ENCODE peak calls at places on chromosomes 13 and 19, in five cellular contexts. V, T, A, S and K are unnamed samples.

GRCh38 chr19:4979211-4979807 is 10.4 kb downstream of the KDM4B start:
- DNase-seq in S (no peak), A (no peak), V (no peak), T (no peak), K (no peak)

GRCh38 chr19:55112781-55113569 is 4.5 kb downstream of the PPP1R12C start:
- DNase-seq in V (peak), S (no peak), T (no peak), A (no peak), K (no peak)

GRCh38 chr13:30744056-30744684 is 8.8 kb downstream of the ALOX5AP start:
- DNase-seq in A (peak), T (no peak), S (peak), V (no peak), K (no peak)

GRCh38 chr19:33271246-33272021 is 30.9 kb downstream of the CEBPA start:
- DNase-seq in T (no peak), A (no peak), V (no peak), S (no peak), K (no peak)

GRCh38 chr19:19643158-19644053 is at the start of gene GMIP:
- DNase-seq in T (peak), A (peak), V (peak), S (peak), K (peak)

GRCh38 chr13:30841161-30841560 is 64.9 kb upstream of the MEDAG start:
- DNase-seq in A (no peak), V (no peak), T (no peak), S (no peak), K (no peak)

GRCh38 chr19:10352764-10353671 is 13.6 kb upstream of the ICAM3 start:
- DNase-seq in A (no peak), T (peak), V (peak), S (no peak), K (peak)

GRCh38 chr13:95603887-95604533 is 40.5 kb downstream of the DZIP1 start:
- DNase-seq in S (no peak), T (peak), A (no peak), V (no peak), K (no peak)

GRCh38 chr19:19371056-19371455 is 34.4 kb upstream of the GATAD2A start:
- DNase-seq in S (peak), A (no peak), V (peak), T (no peak), K (no peak)

GRCh38 chr13:104586010-104586746 is 1520.0 kb upstream of the SLC10A2 start:
- DNase-seq in T (peak), S (peak), A (no peak), V (no peak), K (no peak)

GRCh38 chr13:35354882-35355281 is 121.6 kb downstream of the MAB21L1 start:
- DNase-seq in S (no peak), T (no peak), A (no peak), V (no peak), K (no peak)

GRCh38 chr19:1428738-1429391 is 9.3 kb upstream of the RPS15 start:
- DNase-seq in A (no peak), V (no peak), S (no peak), T (no peak), K (no peak)

GRCh38 chr13:107721436-107721835 is 493.9 kb downstream of the LIG4 start:
- DNase-seq in A (no peak), T (no peak), S (no peak), V (no peak), K (no peak)

GRCh38 chr13:70890289-70890688 is 782.0 kb upstream of the KLHL1 start:
- DNase-seq in A (no peak), V (no peak), T (no peak), S (no peak), K (no peak)

GRCh38 chr13:55649485-55649884 is 1491.2 kb upstream of the PRR20A start:
- DNase-seq in A (no peak), T (no peak), S (no peak), V (no peak), K (no peak)

GRCh38 chr13:35349673-35350278 is 126.7 kb downstream of the MAB21L1 start:
- DNase-seq in A (no peak), T (peak), V (peak), S (peak), K (no peak)

GRCh38 chr19:30896551-30896950 is 452.7 kb downstream of the TSHZ3 start:
- DNase-seq in A (no peak), T (no peak), V (no peak), S (no peak), K (no peak)

GRCh38 chr19:19098084-19098702 is 34.4 kb downstream of the SLC25A42 start:
- DNase-seq in V (no peak), T (no peak), S (peak), A (no peak), K (no peak)

GRCh38 chr13:44373601-44374347 is at the start of gene SERP2:
- DNase-seq in T (no peak), S (no peak), A (no peak), V (no peak), K (peak)

GRCh38 chr19:927044-927706 is 1.3 kb downstream of the ARID3A start:
- DNase-seq in V (peak), A (no peak), T (peak), S (no peak), K (peak)

GRCh38 chr19:31330237-31330636 is 19.0 kb downstream of the TSHZ3 start:
- DNase-seq in T (no peak), V (no peak), A (no peak), S (no peak), K (no peak)

GRCh38 chr19:50602089-50602422 is 33.8 kb upstream of the LRRC4B start:
- DNase-seq in V (no peak), T (no peak), S (no peak), A (no peak), K (no peak)

GRCh38 chr19:41327076-41327475 is 17.1 kb downstream of the CCDC97 start:
- DNase-seq in S (no peak), V (no peak), A (no peak), T (no peak), K (no peak)

GRCh38 chr19:50384685-50385535 is 763 bp downstream of the POLD1 start:
- DNase-seq in V (no peak), S (no peak), A (no peak), T (peak), K (no peak)

GRCh38 chr19:4803736-4804695 is 12.5 kb downstream of the FEM1A start:
- DNase-seq in V (peak), T (peak), S (peak), A (peak), K (peak)

GRCh38 chr19:2594319-2594718 is 108.2 kb downstream of the GNG7 start:
- DNase-seq in A (no peak), V (no peak), T (no peak), S (no peak), K (no peak)

GRCh38 chr13:112892759-112893569 is 76.0 kb upstream of the MCF2L start:
- DNase-seq in S (no peak), V (peak), T (no peak), A (no peak), K (no peak)

GRCh38 chr19:8305798-8306197 is 2.4 kb downstream of the CD320 start:
- DNase-seq in V (peak), S (no peak), A (peak), T (no peak), K (no peak)

GRCh38 chr13:34257980-34258379 is 440.0 kb downstream of the RFC3 start:
- DNase-seq in A (no peak), T (no peak), V (no peak), S (no peak), K (no peak)

GRCh38 chr13:69737129-69737935 is 370.3 kb upstream of the ATXN8OS start:
- DNase-seq in V (no peak), S (no peak), T (no peak), A (no peak), K (no peak)

GRCh38 chr13:80134360-80134759 is 206.6 kb downstream of the SPRY2 start:
- DNase-seq in T (no peak), S (no peak), V (no peak), A (no peak), K (no peak)

GRCh38 chr19:39506944-39507714 is 7.8 kb upstream of the SELENOV start:
- DNase-seq in V (peak), T (peak), A (peak), S (no peak), K (peak)

GRCh38 chr13:78040431-78040830 is 121.8 kb upstream of the EDNRB start:
- DNase-seq in T (no peak), A (no peak), S (no peak), V (no peak), K (no peak)

DNA sequence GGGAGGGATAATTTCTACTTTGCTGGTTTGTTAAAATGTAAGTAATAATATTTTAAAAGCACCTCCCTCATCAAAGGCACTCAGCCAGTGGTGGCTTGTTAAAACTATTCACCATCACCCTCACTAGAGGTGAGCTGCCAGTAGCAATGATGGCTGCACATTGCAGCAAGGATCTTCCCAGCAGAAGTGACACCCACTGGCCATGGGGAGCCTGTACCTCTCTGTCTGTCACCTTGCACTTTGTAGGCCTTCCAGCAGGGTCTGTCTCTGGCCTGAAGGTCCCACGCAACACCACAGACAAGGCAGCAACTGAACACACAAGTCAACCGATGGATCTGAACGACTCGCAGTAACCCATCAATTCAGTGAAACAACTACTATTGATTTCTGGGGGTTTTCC is 47.3 kb upstream of the C13orf42 start:
- DNase-seq in T (no peak), S (no peak), V (peak), A (no peak), K (no peak)
- TF ChIP-seq CTCF in T (no peak), S (peak), V (peak), A (no peak), K (no peak)

DNA sequence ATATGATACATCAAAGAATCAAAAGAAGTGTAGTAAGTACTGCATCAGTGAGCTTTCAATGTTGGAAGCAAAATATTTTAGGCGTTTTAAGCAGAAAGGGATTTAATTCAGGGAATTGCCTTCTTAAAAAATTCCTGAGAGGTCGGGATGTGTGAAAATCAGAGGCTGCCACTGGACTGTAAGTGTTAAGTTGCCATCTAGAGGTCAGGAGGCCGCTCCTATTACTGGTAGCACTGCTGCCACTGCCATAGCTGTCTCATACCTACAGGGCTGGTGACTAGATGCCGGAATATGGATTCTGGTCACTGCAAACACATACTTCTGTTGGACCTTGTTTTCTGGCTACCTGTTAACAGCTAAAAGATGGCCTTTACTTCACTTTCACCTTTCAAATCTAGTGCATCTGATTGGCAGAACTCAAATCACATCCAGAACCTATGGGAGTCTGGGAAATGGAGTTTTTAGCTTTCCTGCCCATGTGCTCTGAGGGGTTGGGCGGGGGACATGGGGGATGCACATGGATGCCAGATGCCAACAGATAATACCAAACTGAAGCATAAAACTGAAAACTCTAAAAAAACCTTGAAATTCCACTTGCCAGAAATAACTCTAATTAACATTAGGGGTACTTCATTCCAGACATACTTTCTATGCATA is 29.8 kb downstream of the DGKH start:
- DNase-seq in V (no peak), S (no peak), T (no peak), A (no peak), K (no peak)
- TF ChIP-seq CTCF in V (no peak), S (no peak), T (no peak), A (no peak), K (no peak)

DNA sequence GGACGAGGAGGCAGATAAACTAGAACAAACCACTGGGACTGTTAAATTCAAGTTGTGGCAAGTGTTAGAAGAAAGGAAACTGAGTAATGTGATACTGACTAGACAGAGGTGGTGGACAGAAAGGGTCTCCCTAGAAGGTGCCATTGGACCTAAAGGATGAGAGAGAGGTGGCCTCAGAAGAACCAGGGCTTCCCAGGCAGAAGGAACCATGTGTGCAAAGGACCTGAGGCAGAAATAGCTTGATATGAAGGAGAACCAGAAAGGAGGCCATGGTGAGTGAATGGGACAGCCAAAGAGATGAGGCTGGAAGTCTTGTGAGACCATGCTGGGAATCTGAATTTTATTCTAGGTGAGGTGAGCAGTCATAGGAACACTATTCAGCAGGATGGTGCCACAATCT is 2.8 kb upstream of the SYDE1 start:
- DNase-seq in T (no peak), A (no peak), V (no peak), S (no peak), K (no peak)
- TF ChIP-seq CTCF in T (no peak), A (no peak), V (no peak), S (no peak), K (no peak)

GRCh38 chr13:59103004-59103768 is 1060.5 kb downstream of the DIAPH3 start:
- DNase-seq in A (no peak), V (no peak), T (peak), S (no peak), K (no peak)
- TF ChIP-seq CTCF in A (no peak), V (no peak), T (no peak), S (no peak), K (no peak)

DNA sequence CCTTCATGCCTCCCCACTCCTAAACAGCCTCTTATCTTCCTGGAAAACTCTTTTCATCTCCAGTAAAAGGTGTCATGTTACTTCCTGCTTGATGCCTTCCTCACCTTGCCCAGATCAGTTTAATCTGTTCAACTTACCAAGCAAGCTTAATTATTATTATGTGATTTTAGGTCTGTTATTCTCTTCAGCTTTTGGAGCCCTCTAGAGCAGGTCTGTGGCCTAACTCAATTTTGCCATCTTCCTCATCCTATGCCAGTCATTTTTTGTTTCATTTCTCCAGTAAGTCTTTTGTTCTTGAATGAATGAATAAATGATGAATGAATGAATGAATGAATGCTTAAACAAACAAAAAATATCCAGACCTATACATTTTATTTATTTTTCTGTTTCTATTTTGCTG is 528.3 kb downstream of the DCT start:
- DNase-seq in T (peak), V (no peak), S (no peak), A (no peak), K (no peak)
- TF ChIP-seq CTCF in T (peak), V (no peak), S (no peak), A (no peak), K (no peak)